ENCODE peak calls at places on chromosomes 6 and 20, in five cellular contexts. Q, J, C, G and H are unnamed samples.
A peak's percentile ranks its signal among the peaks of the same experiment; 100 is the strongest.

GRCh38 chr20:48791014-48791413 is 36.8 kb downstream of the PREX1 start:
- DNase-seq in Q (peak; percentile 32), J (peak; percentile 39), C (no peak), G (peak; percentile 53), H (peak; percentile 48)

GRCh38 chr6:141202641-141203040 is 930.1 kb upstream of the GJE1 start:
- DNase-seq in Q (no peak), J (no peak), C (no peak), G (no peak), H (no peak)

GRCh38 chr6:32980488-32981038 is 12.2 kb downstream of the BRD2 start:
- DNase-seq in Q (no peak), J (no peak), C (no peak), G (no peak), H (no peak)

GRCh38 chr6:7207688-7208087 is 99.9 kb downstream of the RREB1 start:
- DNase-seq in Q (no peak), J (no peak), C (no peak), G (no peak), H (no peak)

GRCh38 chr6:86938814-86939213 is 1.5 kb downstream of the HTR1E start:
- DNase-seq in Q (no peak), J (no peak), C (no peak), G (no peak), H (no peak)

GRCh38 chr20:17062712-17063111 is 164.1 kb upstream of the PCSK2 start:
- DNase-seq in Q (no peak), J (no peak), C (no peak), G (no peak), H (no peak)

GRCh38 chr20:58871533-58872102 is 19.1 kb downstream of the GNAS start:
- DNase-seq in Q (peak; percentile 28), J (no peak), C (no peak), G (peak; percentile 41), H (no peak)

GRCh38 chr6:140879861-140880260 is 1252.9 kb upstream of the GJE1 start:
- DNase-seq in Q (no peak), J (peak; percentile 78), C (no peak), G (peak; percentile 63), H (no peak)

GRCh38 chr6:107235521-107235920 is 120.2 kb upstream of the BEND3 start:
- DNase-seq in Q (no peak), J (peak; percentile 67), C (no peak), G (no peak), H (no peak)

GRCh38 chr20:3237958-3238615 is 903 bp downstream of the SLC4A11 start:
- DNase-seq in Q (no peak), J (no peak), C (no peak), G (no peak), H (no peak)

GRCh38 chr20:34703573-34704176 is 469 bp upstream of the TP53INP2 start:
- DNase-seq in Q (peak; percentile 53), J (peak; percentile 44), C (no peak), G (peak; percentile 48), H (no peak)

GRCh38 chr6:10202111-10202510 is 212.8 kb downstream of the TFAP2A start:
- DNase-seq in Q (peak; percentile 36), J (no peak), C (no peak), G (peak; percentile 76), H (no peak)

GRCh38 chr6:166330612-166331011 is 11.7 kb downstream of the SFT2D1 start:
- DNase-seq in Q (no peak), J (peak; percentile 58), C (no peak), G (no peak), H (peak; percentile 77)

GRCh38 chr6:95364016-95364604 is 213.2 kb upstream of the MANEA start:
- DNase-seq in Q (peak; percentile 20), J (peak; percentile 15), C (no peak), G (peak; percentile 39), H (no peak)

GRCh38 chr6:43496370-43497128 is 13.6 kb downstream of the LRRC73 start:
- DNase-seq in Q (peak; percentile 64), J (peak; percentile 51), C (no peak), G (no peak), H (no peak)

GRCh38 chr6:167662104-167662880 is 164.4 kb upstream of the AFDN start:
- DNase-seq in Q (no peak), J (no peak), C (no peak), G (no peak), H (peak; percentile 72)

GRCh38 chr6:168274046-168274952 is 45.3 kb downstream of the DACT2 start:
- DNase-seq in Q (peak; percentile 69), J (no peak), C (no peak), G (no peak), H (no peak)

GRCh38 chr6:37456816-37457560 is 24.0 kb downstream of the CMTR1 start:
- DNase-seq in Q (no peak), J (peak; percentile 93), C (no peak), G (peak; percentile 44), H (no peak)

GRCh38 chr6:16148498-16148897 is 19.6 kb downstream of the MYLIP start:
- DNase-seq in Q (peak; percentile 21), J (no peak), C (no peak), G (no peak), H (no peak)

GRCh38 chr6:124148225-124148624 is 344.6 kb downstream of the NKAIN2 start:
- DNase-seq in Q (no peak), J (no peak), C (no peak), G (no peak), H (no peak)

GRCh38 chr20:54065601-54066038 is 4.8 kb downstream of the BCAS1 start:
- DNase-seq in Q (no peak), J (no peak), C (no peak), G (no peak), H (no peak)

GRCh38 chr6:145069966-145070365 is 665.4 kb downstream of the EPM2A start:
- DNase-seq in Q (no peak), J (no peak), C (no peak), G (peak; percentile 41), H (no peak)